ENCODE peak calls at places on chromosomes 16 and 17, in four cellular contexts. V is GM12865; B is CD8-positive, alpha-beta T cell; Y is neural crest cell. A is an unnamed sample.

GRCh38 chr16:72986011-72986410 is 61.9 kb downstream of the ZFHX3 start:
- DNase-seq in V (no peak), B (no peak), Y (no peak), A (no peak)

GRCh38 chr17:59221159-59221847 is 992 bp downstream of the GDPD1 start:
- DNase-seq in B (no peak), Y (no peak), V (no peak), A (no peak)

GRCh38 chr17:66283296-66283934 is 19.0 kb upstream of the PRKCA start:
- DNase-seq in Y (no peak), B (no peak), V (no peak), A (no peak)

GRCh38 chr17:27756467-27757371 is 43.6 kb downstream of the NOS2 start:
- DNase-seq in B (peak), Y (peak), V (peak), A (peak)

GRCh38 chr17:19270347-19270950 is 33.3 kb downstream of the EPN2 start:
- DNase-seq in B (no peak), Y (no peak), V (no peak), A (peak)

GRCh38 chr17:81261582-81262336 is 22.6 kb downstream of the NDUFAF8 start:
- DNase-seq in B (no peak), Y (no peak), V (no peak), A (no peak)

GRCh38 chr16:89720520-89720858 is 209 bp downstream of the VPS9D1 start:
- DNase-seq in B (no peak), Y (no peak), V (no peak), A (peak)

GRCh38 chr17:57379237-57380054 is 123.1 kb downstream of the MSI2 start:
- DNase-seq in V (no peak), B (no peak), Y (no peak), A (peak)

GRCh38 chr16:4663756-4664465 is 29.5 kb upstream of the NUDT16L1 start:
- DNase-seq in Y (no peak), V (no peak), B (no peak), A (no peak)

GRCh38 chr16:12917653-12918052 is 16.3 kb downstream of the SHISA9 start:
- DNase-seq in Y (no peak), V (no peak), B (no peak), A (no peak)

GRCh38 chr16:54720259-54720658 is 210.4 kb upstream of the IRX5 start:
- DNase-seq in V (no peak), B (no peak), Y (no peak), A (no peak)

GRCh38 chr17:60471451-60471850 is 49.2 kb downstream of the CHCT1 start:
- DNase-seq in Y (no peak), B (no peak), V (no peak), A (no peak)

GRCh38 chr16:70254965-70255286 is 3.2 kb upstream of the EXOSC6 start:
- DNase-seq in B (no peak), V (no peak), Y (no peak), A (no peak)

GRCh38 chr16:29025218-29025617 is 40.4 kb downstream of the LAT start:
- DNase-seq in B (no peak), V (no peak), Y (no peak), A (no peak)

GRCh38 chr17:78883533-78884131 is 19.4 kb downstream of the CEP295NL start:
- DNase-seq in V (no peak), Y (peak), B (no peak), A (peak)
- TF ChIP-seq CTCF in V (no peak), Y (peak), B (no peak), A (no peak)

GRCh38 chr16:50266337-50267091 is at the start of gene ADCY7:
- DNase-seq in Y (no peak), V (peak), B (peak), A (no peak)

GRCh38 chr16:50263940-50264929 is 2.1 kb upstream of the ADCY7 start:
- DNase-seq in B (no peak), V (peak), Y (no peak), A (no peak)

GRCh38 chr16:50265716-50266336 is 525 bp upstream of the ADCY7 start:
- DNase-seq in Y (no peak), V (no peak), B (no peak), A (no peak)

GRCh38 chr16:50267151-50267631 is 840 bp downstream of the ADCY7 start:
- DNase-seq in V (no peak), B (no peak), Y (no peak), A (no peak)

GRCh38 chr16:50265260-50265659 is 1.1 kb upstream of the ADCY7 start:
- DNase-seq in V (peak), Y (no peak), B (no peak), A (no peak)
- TF ChIP-seq CTCF in V (peak), Y (peak), B (peak), A (no peak)

GRCh38 chr17:82418001-82418986 is at the start of the genes HEXD and OGFOD3:
- DNase-seq in V (peak), Y (peak), B (peak), A (peak)
- TF ChIP-seq CTCF in V (no peak), Y (no peak), B (no peak), A (no peak)

DNA sequence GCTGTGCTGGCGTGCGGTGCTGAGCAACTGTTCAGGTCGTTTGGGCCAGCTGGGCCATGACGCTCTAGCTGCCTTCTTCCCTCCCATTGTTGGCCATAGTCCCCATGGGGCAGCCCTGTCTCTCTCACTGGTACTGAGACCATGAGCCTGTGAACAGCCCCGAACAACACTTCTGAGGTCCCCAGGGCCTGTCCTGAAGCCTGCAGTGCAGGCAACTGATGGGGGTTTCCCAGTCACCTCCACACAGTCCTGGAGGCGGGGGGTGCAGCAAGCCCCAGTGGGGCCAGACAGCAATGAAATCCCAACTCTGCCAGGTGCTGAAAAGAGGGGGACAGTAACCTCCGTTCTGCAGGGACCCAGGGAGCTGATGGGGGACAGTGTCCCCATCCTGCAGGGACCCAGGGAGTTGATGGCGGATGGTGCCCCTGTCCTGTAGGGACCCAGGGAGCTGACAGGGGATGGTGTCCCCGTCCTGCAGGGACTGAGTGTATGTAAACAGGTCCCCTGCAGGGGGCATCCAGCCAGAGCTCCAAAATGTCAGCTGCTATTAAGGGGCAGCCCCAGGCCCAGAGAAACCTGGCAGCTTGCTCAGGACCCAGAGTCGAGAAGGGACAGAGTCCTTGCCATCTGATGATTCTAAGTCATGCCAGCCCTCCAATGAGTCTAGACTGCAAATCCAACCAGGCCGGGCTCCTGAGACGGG is 30.4 kb downstream of the ENGASE start:
- DNase-seq in B (no peak), Y (no peak), V (no peak), A (no peak)
- TF ChIP-seq CTCF in B (no peak), Y (no peak), V (no peak), A (no peak)

DNA sequence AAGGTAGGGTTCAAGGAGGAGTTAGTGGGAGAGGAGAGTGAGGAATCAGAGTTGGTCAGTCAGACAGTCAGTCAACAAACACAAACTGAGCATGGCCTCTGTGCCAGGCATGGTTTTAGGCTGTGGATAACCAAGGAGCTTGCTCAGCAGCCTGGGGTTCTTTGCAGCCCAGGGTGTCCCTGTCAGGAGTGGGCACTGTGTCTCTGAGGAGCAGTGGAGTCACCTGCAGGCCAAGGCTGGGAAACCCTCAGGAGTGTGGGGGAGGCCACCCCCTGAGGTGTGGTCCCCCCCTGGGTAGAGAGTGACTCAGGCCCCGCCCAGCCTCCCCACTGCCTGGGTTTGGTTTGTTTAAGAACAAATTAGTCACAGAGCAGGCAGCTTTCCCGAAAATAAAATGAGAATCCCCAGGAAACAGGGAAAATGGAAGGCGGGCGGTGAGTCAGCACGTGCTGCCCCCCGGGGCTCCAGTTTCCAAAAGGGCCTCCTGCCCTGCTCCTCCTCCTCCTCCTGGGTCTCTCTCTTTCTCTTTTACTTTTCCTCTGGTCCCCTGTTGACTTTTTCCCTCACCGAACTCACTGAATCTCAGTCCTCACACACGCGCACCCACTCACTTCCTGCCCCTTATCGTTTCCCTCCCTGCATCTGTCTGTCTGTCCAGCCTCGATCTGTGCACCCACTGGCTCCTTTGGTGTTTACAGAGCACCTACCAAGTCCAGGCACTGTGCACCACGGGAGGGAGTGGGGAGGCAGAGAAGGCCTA is 44.3 kb downstream of the SOCS3 start:
- DNase-seq in B (no peak), Y (no peak), V (peak), A (no peak)
- TF ChIP-seq CTCF in B (no peak), Y (no peak), V (no peak), A (no peak)

GRCh38 chr17:14559220-14559619 is 258.3 kb downstream of the HS3ST3B1 start:
- DNase-seq in Y (no peak), V (no peak), B (no peak), A (no peak)

GRCh38 chr17:14559720-14560119 is 258.8 kb downstream of the HS3ST3B1 start:
- DNase-seq in B (no peak), Y (no peak), V (no peak), A (no peak)

GRCh38 chr17:14552311-14552710 is 251.4 kb downstream of the HS3ST3B1 start:
- DNase-seq in Y (no peak), V (no peak), B (no peak), A (no peak)

GRCh38 chr17:14557482-14557881 is 256.6 kb downstream of the HS3ST3B1 start:
- DNase-seq in Y (no peak), V (no peak), B (no peak), A (no peak)

GRCh38 chr17:14553847-14554246 is 253.0 kb downstream of the HS3ST3B1 start:
- DNase-seq in V (no peak), B (no peak), Y (no peak), A (no peak)
- TF ChIP-seq CTCF in V (no peak), B (no peak), Y (no peak), A (no peak)

GRCh38 chr17:49407981-49408501 is 6.6 kb downstream of the PHB1 start:
- DNase-seq in B (peak), V (peak), Y (peak), A (peak)
- TF ChIP-seq CTCF in B (peak), V (peak), Y (peak), A (peak)

DNA sequence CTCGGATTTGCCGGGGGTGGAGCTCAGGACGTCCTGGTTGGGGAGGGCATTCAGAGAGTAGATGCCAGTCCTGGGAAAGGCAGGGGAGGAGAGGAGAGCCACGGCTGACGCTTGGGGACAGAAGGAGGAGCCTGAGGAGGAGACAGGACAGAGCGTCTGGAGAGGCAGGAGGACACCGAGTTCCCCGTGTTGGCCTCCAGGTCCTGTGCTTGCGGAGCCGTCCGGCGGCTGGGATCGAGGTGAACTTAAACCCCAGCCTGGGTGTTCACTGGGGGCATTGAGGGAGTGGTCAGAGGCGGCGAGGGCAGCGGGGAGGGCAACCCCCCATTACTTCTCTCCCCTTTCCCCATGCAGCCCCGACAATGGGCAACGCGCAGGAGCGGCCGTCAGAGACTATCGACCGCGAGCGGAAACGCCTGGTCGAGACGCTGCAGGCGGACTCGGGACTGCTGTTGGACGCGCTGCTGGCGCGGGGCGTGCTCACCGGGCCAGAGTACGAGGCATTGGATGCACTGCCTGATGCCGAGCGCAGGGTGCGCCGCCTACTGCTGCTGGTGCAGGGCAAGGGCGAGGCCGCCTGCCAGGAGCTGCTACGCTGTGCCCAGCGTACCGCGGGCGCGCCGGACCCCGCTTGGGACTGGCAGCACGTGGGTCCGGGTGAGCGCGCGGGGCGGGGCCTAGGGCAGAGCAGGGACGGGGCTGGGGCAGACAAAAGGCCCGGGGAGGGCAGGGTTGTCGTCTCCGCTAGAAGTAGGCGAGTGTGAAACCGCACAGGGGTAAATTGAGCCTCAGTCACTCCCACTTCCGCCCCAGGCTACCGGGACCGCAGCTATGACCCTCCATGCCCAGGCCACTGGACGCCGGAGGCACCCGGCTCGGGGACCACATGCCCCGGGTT is 3.7 kb downstream of the NOL3 start:
- DNase-seq in Y (peak), V (peak), B (peak), A (peak)
- TF ChIP-seq CTCF in Y (no peak), V (peak), B (peak), A (peak)

DNA sequence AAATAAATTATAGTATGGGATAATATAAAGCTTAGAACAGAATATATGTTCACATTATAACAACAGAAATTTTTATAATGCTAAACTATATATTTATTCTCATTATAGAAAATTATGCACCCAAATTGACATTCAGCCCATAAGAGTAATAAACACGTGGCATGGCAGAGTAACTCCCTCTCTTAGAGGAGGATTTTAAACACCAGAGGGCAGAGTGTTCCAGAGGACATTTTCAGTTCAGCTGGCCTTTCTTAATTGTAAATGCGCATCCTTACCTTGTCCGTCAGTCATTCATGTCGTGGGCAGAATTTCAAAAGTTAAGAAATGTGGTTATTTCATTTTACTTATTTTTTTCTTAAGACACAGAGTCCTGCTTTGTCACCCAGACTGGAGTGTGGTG is 147.1 kb downstream of the TANC2 start:
- DNase-seq in Y (no peak), V (no peak), B (no peak), A (no peak)
- TF ChIP-seq CTCF in Y (peak), V (no peak), B (no peak), A (no peak)

DNA sequence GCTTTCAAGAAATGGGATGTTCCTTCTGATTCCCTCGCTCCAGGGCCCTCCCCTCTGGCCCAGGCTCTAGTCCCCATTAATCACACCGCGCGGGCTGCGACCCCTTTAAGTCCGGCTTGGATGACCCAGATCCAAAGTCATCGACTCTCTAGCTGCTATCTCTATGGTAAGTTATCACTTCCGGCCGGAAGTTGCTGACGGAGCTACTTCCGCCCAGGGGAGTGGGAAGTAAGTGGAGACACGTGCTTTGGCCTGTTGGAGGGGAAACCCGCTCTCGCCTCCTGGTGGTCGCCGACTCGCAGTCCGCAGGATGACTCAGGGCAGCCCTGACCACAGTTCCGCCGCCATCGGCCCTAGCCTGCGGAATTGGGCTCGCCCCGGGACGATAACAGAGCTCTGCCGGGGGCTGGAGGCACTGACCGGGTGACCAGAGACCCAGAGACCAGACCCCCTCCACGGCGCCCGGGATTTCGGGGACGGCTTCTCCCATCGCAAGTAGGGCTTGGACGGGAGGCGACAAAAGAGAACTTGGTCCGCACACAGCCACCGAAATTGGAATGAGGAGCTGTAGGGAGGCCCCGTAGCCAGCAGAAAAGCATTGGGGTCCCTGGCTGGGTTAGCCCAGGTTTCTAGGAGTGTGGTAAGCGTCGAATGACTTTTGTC is 52.2 kb upstream of the SEC14L1 start:
- DNase-seq in V (peak), B (peak), Y (peak), A (peak)
- TF ChIP-seq CTCF in V (peak), B (peak), Y (peak), A (peak)

A was measured in endothelial cell.